ENCODE peak calls at places on chromosomes 6 and 20, in six cellular contexts. L, T, Z, C, W and J are unnamed samples.

GRCh38 chr6:43013020-43013842 is 515 bp downstream of the MEA1 start:
- DNase-seq in L (peak), T (no peak), Z (no peak), C (no peak), W (no peak), J (no peak)

GRCh38 chr6:170295519-170296422 is 4.9 kb upstream of the DLL1 start:
- DNase-seq in L (peak), T (no peak), Z (no peak), C (peak), W (no peak), J (peak)

GRCh38 chr20:24985802-24986201 is 6.7 kb downstream of the APMAP start:
- DNase-seq in L (no peak), T (no peak), Z (no peak), C (no peak), W (no peak), J (no peak)

GRCh38 chr20:40688129-40689099 is 622 bp downstream of the MAFB start:
- DNase-seq in L (no peak), T (no peak), Z (no peak), C (no peak), W (no peak), J (no peak)

GRCh38 chr20:37926612-37927011 is 23.7 kb downstream of the VSTM2L start:
- DNase-seq in L (no peak), T (no peak), Z (no peak), C (no peak), W (no peak), J (no peak)

GRCh38 chr6:168823397-168824020 is 382.5 kb downstream of the SMOC2 start:
- DNase-seq in L (no peak), T (no peak), Z (no peak), C (no peak), W (no peak), J (no peak)

GRCh38 chr6:111824608-111825337 is 48.5 kb downstream of the FYN start:
- DNase-seq in L (no peak), T (no peak), Z (no peak), C (no peak), W (no peak), J (no peak)

GRCh38 chr6:56616967-56617366 is 25.7 kb downstream of the DST start:
- DNase-seq in L (no peak), T (no peak), Z (no peak), C (no peak), W (no peak), J (no peak)

GRCh38 chr6:166257911-166258318 is 50.3 kb downstream of the PRR18 start:
- DNase-seq in L (no peak), T (no peak), Z (no peak), C (no peak), W (no peak), J (peak)

GRCh38 chr20:20395856-20396600 is 28.1 kb downstream of the INSM1 start:
- DNase-seq in L (no peak), T (no peak), Z (no peak), C (no peak), W (no peak), J (no peak)

GRCh38 chr6:45420083-45420908 is 42.6 kb upstream of the SUPT3H start:
- DNase-seq in L (no peak), T (no peak), Z (no peak), C (peak), W (no peak), J (peak)

GRCh38 chr6:66663127-66663526 is 956.1 kb upstream of the EYS start:
- DNase-seq in L (no peak), T (no peak), Z (no peak), C (no peak), W (no peak), J (no peak)

GRCh38 chr6:18725449-18725848 is 338.3 kb downstream of the RNF144B start:
- DNase-seq in L (no peak), T (no peak), Z (no peak), C (no peak), W (no peak), J (no peak)

GRCh38 chr6:111427341-111428116 is 55.5 kb downstream of the REV3L start:
- DNase-seq in L (no peak), T (no peak), Z (peak), C (peak), W (peak), J (peak)

GRCh38 chr6:113719056-113719455 is 138.1 kb upstream of the MARCKS start:
- DNase-seq in L (no peak), T (peak), Z (no peak), C (no peak), W (no peak), J (peak)

GRCh38 chr6:88124925-88125557 is 41.1 kb downstream of the CNR1 start:
- DNase-seq in L (peak), T (no peak), Z (no peak), C (no peak), W (no peak), J (no peak)

GRCh38 chr6:22078802-22079545 is 217.9 kb downstream of the PRL start:
- DNase-seq in L (no peak), T (no peak), Z (no peak), C (no peak), W (no peak), J (no peak)

GRCh38 chr6:37668251-37668650 is 29.4 kb downstream of the MDGA1 start:
- DNase-seq in L (no peak), T (peak), Z (no peak), C (no peak), W (peak), J (no peak)

GRCh38 chr20:11891827-11892521 is 25.7 kb upstream of the BTBD3 start:
- DNase-seq in L (peak), T (peak), Z (peak), C (peak), W (peak), J (peak)

GRCh38 chr6:133502451-133503259 is 261.5 kb downstream of the EYA4 start:
- DNase-seq in L (no peak), T (no peak), Z (no peak), C (no peak), W (no peak), J (no peak)

GRCh38 chr6:163346529-163346961 is 68.0 kb upstream of the QKI start:
- DNase-seq in L (no peak), T (no peak), Z (no peak), C (no peak), W (no peak), J (no peak)

GRCh38 chr6:46296586-46296985 is 125.8 kb upstream of the ENPP5 start:
- DNase-seq in L (no peak), T (no peak), Z (no peak), C (no peak), W (no peak), J (no peak)

GRCh38 chr20:46974669-46975434 is 80.2 kb downstream of the EYA2 start:
- DNase-seq in L (no peak), T (no peak), Z (no peak), C (no peak), W (no peak), J (no peak)

GRCh38 chr6:99016355-99016754 is 68.6 kb upstream of the FBXL4 start:
- DNase-seq in L (no peak), T (no peak), Z (no peak), C (no peak), W (no peak), J (peak)

GRCh38 chr6:19465760-19466159 is 371.4 kb upstream of the ID4 start:
- DNase-seq in L (no peak), T (peak), Z (no peak), C (no peak), W (no peak), J (no peak)

GRCh38 chr20:61680096-61680495 is 385.6 kb downstream of the TAF4 start:
- DNase-seq in L (no peak), T (no peak), Z (no peak), C (no peak), W (no peak), J (no peak)

GRCh38 chr6:43993881-43994523 is 133.2 kb downstream of the MRPL14 start:
- DNase-seq in L (no peak), T (no peak), Z (no peak), C (no peak), W (no peak), J (peak)

DNA sequence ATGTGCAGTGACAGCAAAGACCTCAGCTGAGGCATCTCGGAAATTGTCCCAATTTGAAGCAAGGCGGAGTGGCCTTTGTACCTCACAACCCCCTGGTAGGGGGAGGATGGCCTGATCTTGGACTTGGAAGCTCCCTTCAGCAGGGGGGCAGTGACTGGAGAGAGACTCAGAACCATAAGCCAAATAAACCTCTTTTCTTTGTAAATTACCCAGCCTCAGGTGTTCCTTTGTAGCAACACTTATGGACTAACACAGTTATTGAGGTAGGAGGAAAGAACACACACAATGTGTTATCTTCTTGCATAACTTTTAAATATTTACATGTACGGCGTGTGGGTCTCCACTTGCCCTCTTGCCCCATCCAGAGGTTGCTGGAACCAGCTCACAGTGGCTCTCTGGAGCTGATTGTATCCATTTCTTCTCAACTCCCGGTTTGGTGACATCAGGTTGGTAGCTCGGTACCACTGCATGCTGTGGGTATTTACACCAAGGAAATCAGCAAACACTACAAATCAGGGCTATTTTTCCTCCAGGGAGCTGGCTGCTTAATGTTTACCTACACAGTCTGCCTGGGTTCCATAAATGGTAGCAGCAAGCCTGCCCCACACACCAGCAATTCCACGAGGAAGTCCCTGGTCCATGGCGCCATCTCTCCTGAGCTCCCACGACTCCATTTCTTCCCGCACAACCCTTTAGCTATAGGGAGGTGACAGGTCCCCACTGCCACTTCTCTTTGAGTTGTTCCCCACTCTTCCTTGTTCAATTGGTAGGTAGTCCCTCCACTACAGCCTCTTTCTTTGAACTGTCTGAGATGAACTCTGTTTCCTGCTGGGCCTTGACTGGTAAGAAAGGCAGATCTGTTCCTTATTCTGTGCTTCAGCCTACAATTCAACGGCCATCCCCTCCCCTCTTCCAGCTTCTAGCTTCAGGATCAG is 54.3 kb upstream of the TASP1 start:
- DNase-seq in L (no peak), T (no peak), Z (no peak), C (no peak), W (peak), J (no peak)
- TF ChIP-seq CTCF in L (no peak), T (no peak), Z (no peak), C (no peak), W (peak), J (no peak)

GRCh38 chr6:159821111-159821510 is 21.0 kb downstream of the PNLDC1 start:
- DNase-seq in L (no peak), T (no peak), Z (no peak), C (no peak), W (no peak), J (peak)
- TF ChIP-seq MYC in L (no peak), T (no peak), Z (no peak), C (no peak), W (no peak), J (no peak)

DNA sequence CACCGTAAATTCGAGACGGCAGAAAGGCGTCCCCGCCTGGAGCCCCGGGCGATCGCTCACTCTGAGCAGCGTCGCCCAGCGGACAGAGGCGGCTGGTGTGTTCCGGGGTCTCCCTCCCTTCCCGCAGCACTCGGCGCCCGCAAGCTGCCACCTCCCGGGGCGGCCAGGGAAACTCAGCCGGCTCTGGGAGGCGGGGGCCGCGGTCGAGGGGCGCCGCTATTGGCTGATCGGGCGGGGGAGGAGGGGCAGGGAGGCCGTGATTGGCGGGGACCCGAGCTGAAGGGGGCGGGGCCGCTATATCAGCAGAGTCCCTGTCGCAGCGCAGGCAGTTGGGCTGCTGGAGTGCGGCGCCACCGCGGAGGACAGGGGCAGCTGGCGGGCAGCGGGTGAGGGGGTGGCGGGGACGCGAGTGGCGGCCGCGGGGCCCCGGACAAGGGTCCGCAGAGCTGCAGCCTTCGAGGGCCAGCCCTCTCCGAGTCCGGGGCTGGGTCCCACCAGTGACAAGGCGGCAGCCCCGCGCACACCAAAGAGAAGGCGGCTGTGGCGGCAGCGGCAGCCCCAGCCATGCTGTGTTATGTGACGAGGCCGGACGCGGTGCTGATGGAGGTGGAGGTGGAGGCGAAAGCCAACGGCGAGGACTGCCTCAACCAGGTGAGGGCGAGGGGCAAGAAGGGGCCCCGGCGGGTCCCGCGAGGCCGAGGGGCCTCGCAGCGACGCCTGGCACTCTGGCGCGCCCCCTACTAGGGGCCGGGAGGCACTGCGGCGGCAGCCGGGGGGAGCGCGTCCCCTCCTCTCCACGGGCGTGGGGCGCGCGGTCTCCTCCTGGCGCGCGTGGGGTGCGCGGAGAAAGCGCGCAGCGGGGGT is at the start of gene MYLIP:
- DNase-seq in L (peak), T (peak), Z (peak), C (peak), W (peak), J (peak)
- TF ChIP-seq POLR2A in L (peak), T (peak), Z (peak), C (peak), W (peak), J (peak)

GRCh38 chr6:123383718-123384117 is 253.0 kb downstream of the TRDN start:
- DNase-seq in L (no peak), T (no peak), Z (no peak), C (no peak), W (no peak), J (no peak)

GRCh38 chr6:123380257-123380656 is 256.5 kb downstream of the TRDN start:
- DNase-seq in L (peak), T (no peak), Z (no peak), C (peak), W (peak), J (peak)
- TF ChIP-seq CTCF in L (peak), T (peak), Z (peak), C (peak), W (peak), J (peak)

DNA sequence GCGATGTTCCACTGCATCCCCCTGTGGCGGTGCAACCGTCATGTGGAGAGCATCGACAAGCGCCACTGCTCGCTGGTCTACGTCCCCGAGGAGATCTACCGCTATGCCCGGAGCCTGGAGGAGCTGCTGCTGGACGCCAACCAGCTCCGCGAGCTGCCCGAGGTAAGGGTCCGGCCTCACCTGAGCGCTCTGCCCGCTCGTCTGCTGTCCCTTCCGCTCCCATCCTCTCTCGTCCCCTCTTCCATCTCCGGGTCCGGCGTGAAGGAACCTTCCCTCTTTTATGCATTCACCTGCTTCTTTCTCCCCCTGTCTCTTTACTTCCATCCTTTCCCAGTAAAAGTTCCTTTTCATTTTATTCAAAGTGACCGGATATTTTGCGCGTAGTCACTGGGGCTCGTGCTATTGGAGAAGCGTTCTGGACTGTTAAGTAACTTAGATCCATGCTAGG is 473 bp downstream of the LRRC1 start:
- DNase-seq in L (no peak), T (no peak), Z (no peak), C (no peak), W (no peak), J (no peak)
- TF ChIP-seq MYC in L (no peak), T (no peak), Z (no peak), C (no peak), W (no peak), J (no peak)

GRCh38 chr6:3360727-3361045 is 96.2 kb downstream of the SLC22A23 start:
- DNase-seq in L (no peak), T (no peak), Z (no peak), C (no peak), W (no peak), J (no peak)

GRCh38 chr6:3359973-3360726 is 96.7 kb downstream of the SLC22A23 start:
- DNase-seq in L (peak), T (peak), Z (no peak), C (no peak), W (no peak), J (no peak)

GRCh38 chr6:3361312-3362037 is 95.4 kb downstream of the SLC22A23 start:
- DNase-seq in L (peak), T (no peak), Z (no peak), C (no peak), W (peak), J (no peak)

GRCh38 chr6:3364391-3364790 is 92.5 kb downstream of the SLC22A23 start:
- DNase-seq in L (no peak), T (no peak), Z (no peak), C (no peak), W (no peak), J (no peak)

DNA sequence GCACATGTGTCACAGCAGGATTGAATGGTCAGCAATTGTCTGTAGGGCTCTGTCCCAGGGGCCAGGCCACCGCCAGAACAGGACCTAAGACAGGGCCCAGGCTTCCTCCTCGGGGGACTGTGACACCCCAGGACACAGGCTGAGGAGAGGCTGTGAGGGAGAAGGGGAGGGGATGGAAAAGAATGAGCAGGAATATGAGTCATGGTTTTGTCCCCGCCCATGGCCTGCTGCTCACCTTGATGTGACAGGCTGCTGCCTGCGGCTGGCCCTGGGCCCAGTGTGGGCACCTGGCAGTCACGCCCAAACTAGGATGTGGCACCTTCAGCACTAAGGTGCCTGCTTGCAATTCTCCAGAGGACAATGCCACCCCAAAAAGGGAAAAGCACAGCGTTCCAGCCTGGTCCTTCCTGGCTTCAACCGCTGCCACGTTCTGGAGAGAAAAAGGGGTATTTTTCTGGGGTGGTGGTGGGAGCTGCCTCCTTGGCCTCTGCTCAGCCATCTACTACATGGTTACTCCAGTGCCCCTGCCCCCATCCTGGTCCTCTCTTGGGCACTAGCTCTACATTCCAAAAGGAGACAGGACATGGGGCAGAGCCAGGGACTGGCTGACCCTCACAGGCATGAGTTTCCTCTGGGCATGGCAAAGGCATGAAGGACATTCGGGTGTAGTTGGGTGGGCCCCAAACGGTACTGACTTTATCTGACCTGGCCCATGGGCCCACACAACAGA is 93.4 kb downstream of the SLC22A23 start:
- DNase-seq in L (peak), T (no peak), Z (no peak), C (no peak), W (peak), J (no peak)
- TF ChIP-seq POLR2A in L (no peak), T (no peak), Z (no peak), C (no peak), W (no peak), J (no peak)

DNA sequence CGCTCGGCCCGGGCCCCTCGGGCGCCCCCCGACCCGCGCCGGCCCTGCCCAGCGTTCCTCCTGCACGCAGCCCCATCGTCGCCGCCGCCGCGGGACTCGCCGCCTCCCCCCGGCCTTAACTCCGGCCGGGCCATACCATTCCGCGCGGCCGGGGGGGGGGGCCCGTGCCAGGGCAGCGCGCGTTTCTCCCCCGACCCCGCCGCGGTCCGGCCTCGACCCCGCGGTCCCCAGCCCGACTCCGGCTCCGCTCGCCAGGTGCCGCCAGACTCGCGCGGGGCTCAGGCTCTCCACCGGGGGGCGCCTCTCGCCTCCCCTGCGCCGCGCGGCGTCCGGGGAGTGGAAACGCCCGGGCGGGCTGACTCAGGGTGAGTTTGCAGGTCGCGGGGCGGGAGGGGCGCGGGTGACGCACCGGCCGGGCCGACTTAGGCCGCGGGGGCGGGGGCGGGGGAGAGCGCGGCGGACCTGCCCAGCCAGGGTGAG is at the start of gene SRXN1:
- DNase-seq in L (peak), T (peak), Z (peak), C (peak), W (peak), J (peak)
- TF ChIP-seq CTCF in L (peak), T (peak), Z (peak), C (peak), W (peak), J (peak)